ENCODE peak calls at places on chromosomes 13 and 19, in six cellular contexts. X, E, D, I, T and N are unnamed samples.

GRCh38 chr19:51019544-51019925 is at the start of gene KLK10:
- DNase-seq in X (no peak), E (peak; percentile 64), D (no peak), I (no peak), T (no peak), N (no peak)

GRCh38 chr19:37594982-37595382 is 306 bp downstream of the ZNF540 start:
- DNase-seq in X (peak; percentile 81), E (peak; percentile 72), D (no peak), I (peak; percentile 72), T (peak; percentile 68), N (peak; percentile 50)

GRCh38 chr13:99766641-99767045 is 204.9 kb downstream of the ZIC5 start:
- DNase-seq in X (no peak), E (no peak), D (no peak), I (no peak), T (no peak), N (no peak)

GRCh38 chr19:51000426-51000825 is 978 bp downstream of the KLK8 start:
- DNase-seq in X (no peak), E (no peak), D (no peak), I (no peak), T (no peak), N (no peak)

GRCh38 chr19:55632463-55632834 is 8.1 kb upstream of the ZNF784 start:
- DNase-seq in X (peak; percentile 73), E (peak; percentile 94), D (peak; percentile 98), I (peak; percentile 97), T (peak; percentile 100), N (peak; percentile 97)

GRCh38 chr19:49570997-49571676 is 9.2 kb downstream of the NOSIP start:
- DNase-seq in X (no peak), E (no peak), D (no peak), I (peak; percentile 32), T (peak; percentile 83), N (no peak)

GRCh38 chr19:33323093-33323820 is 20.9 kb upstream of the CEBPA start:
- DNase-seq in X (no peak), E (no peak), D (no peak), I (no peak), T (no peak), N (no peak)

GRCh38 chr13:100913143-100913542 is 238.5 kb upstream of the TMTC4 start:
- DNase-seq in X (no peak), E (no peak), D (no peak), I (no peak), T (no peak), N (no peak)

GRCh38 chr19:16033136-16033530 is 43.2 kb upstream of the TPM4 start:
- DNase-seq in X (no peak), E (no peak), D (no peak), I (no peak), T (no peak), N (no peak)

GRCh38 chr19:13026478-13026999 is 31.3 kb downstream of the NFIX start:
- DNase-seq in X (no peak), E (no peak), D (peak; percentile 40), I (peak; percentile 72), T (peak; percentile 75), N (no peak)

GRCh38 chr19:11111117-11111770 is 22.0 kb downstream of the LDLR start:
- DNase-seq in X (no peak), E (no peak), D (no peak), I (no peak), T (no peak), N (no peak)

GRCh38 chr13:51601601-51602348 is 17.5 kb downstream of the WDFY2 start:
- DNase-seq in X (no peak), E (no peak), D (no peak), I (no peak), T (no peak), N (no peak)

GRCh38 chr13:85497652-85498051 is 301.6 kb downstream of the SLITRK6 start:
- DNase-seq in X (no peak), E (no peak), D (peak; percentile 96), I (no peak), T (no peak), N (no peak)

GRCh38 chr13:33917135-33917534 is 99.2 kb downstream of the RFC3 start:
- DNase-seq in X (no peak), E (no peak), D (no peak), I (no peak), T (no peak), N (no peak)

GRCh38 chr19:17405250-17406038 is at the start of gene BST2:
- DNase-seq in X (peak; percentile 65), E (peak; percentile 64), D (peak; percentile 59), I (peak; percentile 69), T (peak; percentile 57), N (no peak)

GRCh38 chr13:97226788-97227627 is 4.9 kb downstream of the MBNL2 start:
- DNase-seq in X (no peak), E (no peak), D (peak; percentile 57), I (peak; percentile 47), T (peak; percentile 72), N (no peak)

GRCh38 chr19:2587001-2587719 is 111.2 kb downstream of the GADD45B start:
- DNase-seq in X (no peak), E (no peak), D (no peak), I (no peak), T (no peak), N (peak; percentile 84)

GRCh38 chr19:16355293-16356043 is 30.8 kb downstream of the KLF2 start:
- DNase-seq in X (no peak), E (no peak), D (peak; percentile 62), I (no peak), T (no peak), N (no peak)

GRCh38 chr19:5905072-5905778 is 553 bp downstream of the VMAC start:
- DNase-seq in X (no peak), E (no peak), D (no peak), I (no peak), T (peak; percentile 29), N (no peak)

GRCh38 chr13:41973247-41973741 is 12.4 kb upstream of the VWA8 start:
- DNase-seq in X (no peak), E (no peak), D (no peak), I (no peak), T (no peak), N (no peak)
- H3K4me3 ChIP-seq in X (peak overlapping the region; percentile 4), E (no peak overlapping the region), D (no peak overlapping the region), I (no peak overlapping the region), T (no peak overlapping the region), N (no peak overlapping the region)

GRCh38 chr13:49218493-49219051 is 1.6 kb upstream of the MLNR start:
- DNase-seq in X (no peak), E (no peak), D (no peak), I (no peak), T (no peak), N (no peak)

GRCh38 chr13:49219647-49220034 is 497 bp upstream of the MLNR start:
- DNase-seq in X (no peak), E (no peak), D (no peak), I (no peak), T (peak; percentile 23), N (no peak)

GRCh38 chr13:49220035-49220855 is at the start of gene MLNR:
- DNase-seq in X (peak; percentile 58), E (no peak), D (no peak), I (peak; percentile 34), T (no peak), N (no peak)

GRCh38 chr13:49216334-49216733 is 3.8 kb upstream of the MLNR start:
- DNase-seq in X (no peak), E (no peak), D (no peak), I (no peak), T (no peak), N (no peak)

GRCh38 chr13:49217962-49218492 is 2.1 kb upstream of the MLNR start:
- DNase-seq in X (no peak), E (no peak), D (no peak), I (no peak), T (no peak), N (no peak)
- H3K4me3 ChIP-seq in X (no peak overlapping the region), E (no peak overlapping the region), D (no peak overlapping the region), I (no peak overlapping the region), T (no peak overlapping the region), N (no peak overlapping the region)

GRCh38 chr19:45865269-45865948 is 1.3 kb downstream of the FOXA3 start:
- DNase-seq in X (no peak), E (no peak), D (no peak), I (peak; percentile 47), T (peak; percentile 50), N (no peak)
- H3K4me3 ChIP-seq in X (no peak overlapping the region), E (no peak overlapping the region), D (no peak overlapping the region), I (peak overlapping the region; percentile 38), T (peak overlapping the region; percentile 32), N (no peak overlapping the region)

DNA sequence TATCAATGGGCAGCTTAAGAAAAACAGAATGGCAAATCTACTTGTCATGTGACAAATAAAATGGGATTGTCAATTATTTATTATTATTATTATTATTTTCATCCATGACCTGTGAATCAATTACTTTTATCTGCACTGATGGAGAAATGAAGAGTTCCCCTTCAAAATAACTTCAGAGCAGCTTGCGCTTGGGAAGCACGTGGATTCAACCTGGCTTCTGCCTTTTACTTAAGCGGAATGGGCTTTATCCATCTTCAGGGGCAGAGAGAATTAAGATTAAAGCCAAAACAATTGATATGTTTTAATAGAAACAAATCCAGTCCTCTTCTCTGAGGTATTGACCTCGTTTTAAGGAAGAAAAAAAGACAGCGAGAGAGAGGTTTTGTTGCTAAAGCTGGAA is 913 bp downstream of the SACS start:
- DNase-seq in X (no peak), E (no peak), D (no peak), I (no peak), T (no peak), N (no peak)
- H3K4me3 ChIP-seq in X (peak overlapping the region; percentile 75), E (peak overlapping the region; percentile 62), D (peak overlapping the region; percentile 69), I (no peak overlapping the region), T (no peak overlapping the region), N (no peak overlapping the region)

DNA sequence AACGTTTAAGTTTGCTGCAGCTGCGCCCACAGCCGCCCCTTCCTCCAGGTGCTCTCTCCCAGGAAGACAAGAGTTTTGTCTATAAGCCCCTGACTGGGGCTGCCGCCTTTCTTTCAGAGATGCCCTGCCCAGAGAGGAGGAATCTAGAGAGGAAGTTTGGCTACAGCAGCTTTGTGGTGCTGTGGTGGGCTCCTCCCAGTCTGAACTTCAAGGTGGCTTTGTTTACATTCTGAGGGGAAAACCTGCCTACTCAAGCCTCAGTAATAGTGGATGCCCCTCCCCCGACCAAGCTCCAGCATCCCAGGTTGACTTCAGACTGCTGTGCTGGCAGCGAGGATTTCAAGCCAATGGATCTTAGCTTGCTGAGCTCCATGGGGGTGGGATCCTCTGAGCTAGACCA is 6.4 kb upstream of the ERICH6B start:
- DNase-seq in X (no peak), E (no peak), D (no peak), I (no peak), T (no peak), N (no peak)
- H3K4me3 ChIP-seq in X (no peak overlapping the region), E (no peak overlapping the region), D (no peak overlapping the region), I (no peak overlapping the region), T (no peak overlapping the region), N (no peak overlapping the region)

DNA sequence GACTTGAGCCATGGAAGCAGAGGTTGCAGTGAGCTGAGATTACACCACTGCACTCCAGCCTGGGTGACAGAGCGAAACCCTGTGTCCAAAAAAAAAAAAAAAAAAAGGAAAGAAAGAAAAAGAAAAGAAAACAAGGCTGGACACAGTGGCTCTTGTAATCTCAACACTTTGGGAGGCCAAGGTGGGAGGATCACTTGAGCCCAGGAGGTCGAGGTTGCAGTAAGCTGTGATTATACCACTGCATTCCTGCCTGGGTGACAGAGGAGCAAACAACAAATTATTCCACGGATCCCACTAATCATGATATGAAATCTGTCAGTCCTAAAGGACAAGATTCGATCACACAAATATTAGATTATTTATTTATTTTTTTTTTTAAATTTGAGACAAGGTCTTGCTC is 3.1 kb upstream of the MYDGF start:
- DNase-seq in X (no peak), E (no peak), D (no peak), I (no peak), T (no peak), N (no peak)
- H3K4me3 ChIP-seq in X (no peak overlapping the region), E (no peak overlapping the region), D (no peak overlapping the region), I (no peak overlapping the region), T (no peak overlapping the region), N (no peak overlapping the region)